ENCODE peak calls at places on chromosomes 13 and 19, in ten cellular contexts. C is esophagus squamous epithelium, X is esophagus muscularis mucosa, K is endothelial cell of umbilical vein, L is Peyer's patch, O is H1, M is gastrocnemius medialis, Q is body of pancreas, P is stomach, R is ovary. S is an unnamed sample.

GRCh38 chr19:8307400-8307964 is 676 bp downstream of the CD320 start:
- DNase-seq in K (no peak), P (peak; percentile 25), R (no peak), Q (no peak), M (peak; percentile 24), C (no peak), L (no peak), X (no peak), O (no peak), S (peak; percentile 86)

GRCh38 chr19:1154731-1155351 is 19.2 kb downstream of the SBNO2 start:
- DNase-seq in M (peak; percentile 94), R (peak; percentile 87), Q (peak; percentile 54), C (no peak), P (peak; percentile 87), X (no peak), O (no peak), L (peak; percentile 84), K (peak; percentile 42), S (peak; percentile 83)

GRCh38 chr13:24053505-24054251 is 106.8 kb upstream of the SPATA13 start:
- DNase-seq in M (no peak), R (peak; percentile 63), X (no peak), O (peak; percentile 76), P (peak; percentile 75), K (peak; percentile 72), C (no peak), Q (peak; percentile 76), L (no peak), S (no peak)

GRCh38 chr13:37995052-37995451 is 125.5 kb upstream of the TRPC4 start:
- DNase-seq in O (no peak), L (no peak), R (no peak), K (no peak), X (no peak), C (no peak), P (no peak), M (no peak), Q (no peak), S (no peak)

GRCh38 chr19:33876619-33877018 is 79.9 kb downstream of the KCTD15 start:
- DNase-seq in K (no peak), X (peak; percentile 45), Q (no peak), M (no peak), C (no peak), P (no peak), O (no peak), R (no peak), L (no peak), S (no peak)

GRCh38 chr13:57629391-57629804 is 2.1 kb upstream of the PCDH17 start:
- DNase-seq in C (no peak), O (no peak), X (no peak), K (no peak), P (no peak), Q (peak; percentile 21), M (no peak), R (no peak), L (peak; percentile 30), S (no peak)

GRCh38 chr19:43695985-43696729 is 19.7 kb upstream of the IRGC start:
- DNase-seq in Q (no peak), M (no peak), O (no peak), X (no peak), L (no peak), K (no peak), R (no peak), C (no peak), P (no peak), S (no peak)

GRCh38 chr13:39189778-39190177 is 151.5 kb downstream of the NHLRC3 start:
- DNase-seq in L (no peak), R (no peak), C (no peak), O (no peak), P (no peak), M (no peak), Q (no peak), X (no peak), K (no peak), S (no peak)

GRCh38 chr13:92901739-92902138 is 324.9 kb upstream of the GPC6 start:
- DNase-seq in L (no peak), O (no peak), M (no peak), Q (no peak), R (no peak), C (no peak), K (no peak), P (no peak), X (no peak), S (no peak)

GRCh38 chr13:47831265-47831664 is 169.8 kb downstream of the SUCLA2 start:
- DNase-seq in O (no peak), L (no peak), X (no peak), R (no peak), M (no peak), Q (no peak), C (no peak), K (no peak), P (no peak), S (no peak)

GRCh38 chr13:109281823-109282239 is 504.6 kb downstream of the IRS2 start:
- DNase-seq in P (no peak), Q (no peak), R (no peak), M (peak; percentile 70), X (peak; percentile 70), L (no peak), C (no peak), K (no peak), O (no peak), S (no peak)

GRCh38 chr13:24618219-24618955 is 61.8 kb upstream of the ATP12A start:
- DNase-seq in C (no peak), M (no peak), R (no peak), O (no peak), K (no peak), Q (no peak), X (peak; percentile 86), P (peak; percentile 37), L (no peak), S (no peak)

GRCh38 chr13:67437246-67437645 is 207.1 kb upstream of the PCDH9 start:
- DNase-seq in X (no peak), M (no peak), C (no peak), K (no peak), P (no peak), R (no peak), O (no peak), Q (no peak), L (no peak), S (no peak)

GRCh38 chr19:17779281-17779930 is 15.5 kb upstream of the B3GNT3 start:
- DNase-seq in O (peak; percentile 79), C (no peak), K (no peak), P (no peak), X (peak; percentile 94), M (no peak), Q (no peak), R (no peak), L (peak; percentile 68), S (no peak)

GRCh38 chr19:743168-743687 is 7.7 kb upstream of the MISP start:
- DNase-seq in K (no peak), O (no peak), R (peak; percentile 83), Q (no peak), P (peak; percentile 31), C (no peak), X (no peak), M (no peak), L (peak; percentile 87), S (no peak)

DNA sequence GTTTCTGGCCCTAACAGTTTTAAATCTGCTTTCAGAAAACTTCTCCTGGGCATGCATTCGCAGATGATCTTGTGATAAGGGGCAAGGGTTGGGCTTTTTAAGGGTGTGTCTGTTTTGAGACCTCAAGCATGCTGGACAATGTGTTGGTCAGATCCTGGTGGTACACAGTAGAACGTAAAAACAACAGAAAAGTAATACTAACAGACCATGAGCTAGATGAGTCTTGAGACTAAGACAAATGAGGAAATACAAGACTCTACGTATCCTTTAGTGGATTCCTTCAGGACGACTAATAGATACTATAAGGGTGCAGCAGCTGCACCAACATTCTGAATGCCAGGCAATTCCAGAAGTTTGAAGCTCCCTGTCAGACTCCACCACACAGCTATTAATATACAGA is 237.6 kb downstream of the DNAJC15 start:
- DNase-seq in C (no peak), P (no peak), O (no peak), M (no peak), Q (no peak), X (peak; percentile 68), K (no peak), R (no peak), L (no peak), S (no peak)
- TF ChIP-seq CTCF in C (no peak), P (no peak), O (no peak), M (no peak), Q (no peak), X (no peak), K (no peak), R (no peak), L (no peak), S (no peak)

DNA sequence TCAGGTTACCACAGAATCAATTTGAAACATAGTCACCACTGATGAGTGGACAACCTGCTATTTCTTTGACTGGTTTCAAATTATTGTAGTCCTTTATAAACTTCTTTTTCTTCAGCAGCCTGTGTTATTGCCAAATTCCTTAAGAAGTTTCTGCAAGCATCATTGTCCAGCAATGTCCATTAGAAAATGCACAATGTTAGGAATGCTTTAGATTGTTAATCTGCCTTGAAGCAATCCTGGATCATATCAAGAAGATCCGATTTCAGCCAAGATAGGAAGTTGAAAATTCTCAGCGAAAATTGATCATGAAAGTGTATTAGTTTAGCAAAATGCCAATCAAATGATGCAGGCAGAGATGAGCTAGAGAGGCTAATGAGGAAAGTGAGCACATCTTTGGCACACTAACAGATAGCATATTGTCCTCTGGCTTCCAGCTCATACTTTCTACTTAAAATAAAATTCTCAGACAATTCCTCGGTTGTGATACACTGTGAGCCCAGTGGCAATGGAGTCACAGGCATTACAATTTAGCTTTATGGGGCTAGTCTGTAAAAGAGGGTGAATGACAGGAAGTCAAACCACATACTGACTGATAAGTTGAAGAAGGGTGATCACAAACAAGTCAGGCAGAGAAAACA is 270.5 kb downstream of the SLITRK6 start:
- DNase-seq in R (no peak), L (no peak), Q (no peak), O (no peak), C (no peak), M (no peak), K (no peak), P (no peak), X (no peak), S (no peak)
- H3K4me3 ChIP-seq in R (no peak overlapping the region), L (no peak overlapping the region), Q (no peak overlapping the region), O (no peak overlapping the region), C (no peak overlapping the region), M (no peak overlapping the region), K (no peak overlapping the region), P (no peak overlapping the region), X (no peak overlapping the region), S (no peak overlapping the region)

GRCh38 chr13:59915252-59915651 is 248.5 kb downstream of the DIAPH3 start:
- DNase-seq in P (no peak), M (no peak), X (no peak), Q (no peak), O (no peak), C (no peak), K (no peak), L (no peak), R (no peak), S (no peak)
- TF ChIP-seq POLR2A in P (no peak), M (no peak), X (no peak), Q (no peak), O (no peak), C (no peak), K (no peak), L (no peak), R (no peak), S (no peak)

DNA sequence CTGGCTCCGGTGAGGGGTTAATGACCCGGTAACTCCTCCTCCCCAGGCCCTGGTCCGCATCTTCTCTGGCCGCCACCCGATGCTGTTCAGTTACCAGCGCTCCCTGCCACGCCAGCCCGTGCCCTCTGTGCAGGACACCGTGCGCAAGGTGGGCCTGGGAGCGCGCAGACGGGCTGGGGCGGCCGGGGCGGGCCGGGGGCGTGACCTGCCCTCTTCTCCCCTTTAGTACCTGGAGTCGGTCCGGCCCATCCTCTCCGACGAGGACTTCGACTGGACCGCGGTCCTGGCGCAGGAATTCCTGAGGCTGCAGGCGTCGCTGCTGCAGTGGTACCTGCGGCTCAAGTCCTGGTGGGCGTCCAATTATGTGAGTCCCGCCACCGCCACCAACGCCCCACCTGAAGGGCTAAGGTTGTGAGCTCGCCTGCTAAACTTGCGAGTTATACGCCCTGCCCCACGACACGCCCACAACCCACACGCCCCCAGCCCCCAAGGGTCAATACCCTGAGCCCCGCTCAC is 10.4 kb downstream of the CPT1C start:
- DNase-seq in K (no peak), X (no peak), O (no peak), Q (no peak), R (no peak), P (no peak), C (no peak), M (no peak), L (no peak), S (no peak)
- TF ChIP-seq CTCF in K (no peak), X (no peak), O (no peak), Q (no peak), R (no peak), P (no peak), C (no peak), M (no peak), L (no peak), S (no peak)

S was measured in lower leg skin.